ENCODE peak calls at places on chromosomes 7 and 10, in eight cellular contexts. One of them, this sample, is unnamed.
A peak's percentile ranks its signal among the peaks of the same experiment; 100 is the strongest.

GRCh38 chr7:876972-877311 is 588 bp downstream of the GET4 start:
- DNase-seq in T-helper 9 cell: no peak
- DNase-seq in GOT3: no peak
- DNase-seq in T-helper 1 cell: no peak
- DNase-seq in AG04450: no peak
- DNase-seq in aorta: peak; percentile 86
- DNase-seq in NCI-H1105: no peak
- DNase-seq in HT1080: peak; percentile 36
- DNase-seq in this sample: no peak

GRCh38 chr7:55065079-55065478 is 46.3 kb downstream of the EGFR start:
- DNase-seq in T-helper 9 cell: no peak
- DNase-seq in GOT3: peak; percentile 58
- DNase-seq in T-helper 1 cell: no peak
- DNase-seq in AG04450: peak; percentile 93
- DNase-seq in aorta: no peak
- DNase-seq in NCI-H1105: no peak
- DNase-seq in HT1080: peak; percentile 95
- DNase-seq in this sample: no peak

GRCh38 chr7:155815332-155816191 is 3.3 kb upstream of the SHH start:
- DNase-seq in T-helper 9 cell: peak; percentile 28
- DNase-seq in GOT3: no peak
- DNase-seq in T-helper 1 cell: no peak
- DNase-seq in AG04450: no peak
- DNase-seq in aorta: peak; percentile 57
- DNase-seq in NCI-H1105: no peak
- DNase-seq in HT1080: peak; percentile 38
- DNase-seq in this sample: no peak

GRCh38 chr10:6089334-6090219 is 743 bp downstream of the RBM17 start:
- DNase-seq in T-helper 9 cell: no peak
- DNase-seq in GOT3: no peak
- DNase-seq in T-helper 1 cell: no peak
- DNase-seq in AG04450: no peak
- DNase-seq in aorta: peak; percentile 78
- DNase-seq in NCI-H1105: no peak
- DNase-seq in HT1080: no peak
- DNase-seq in this sample: no peak

GRCh38 chr7:90387470-90388240 is 15.6 kb upstream of the CLDN12 start:
- DNase-seq in T-helper 9 cell: no peak
- DNase-seq in GOT3: no peak
- DNase-seq in T-helper 1 cell: no peak
- DNase-seq in AG04450: no peak
- DNase-seq in aorta: no peak
- DNase-seq in NCI-H1105: no peak
- DNase-seq in HT1080: no peak
- DNase-seq in this sample: no peak

GRCh38 chr7:126211875-126212274 is 1040.9 kb downstream of the GRM8 start:
- DNase-seq in T-helper 9 cell: no peak
- DNase-seq in GOT3: no peak
- DNase-seq in T-helper 1 cell: no peak
- DNase-seq in AG04450: no peak
- DNase-seq in aorta: no peak
- DNase-seq in NCI-H1105: no peak
- DNase-seq in HT1080: peak; percentile 53
- DNase-seq in this sample: no peak

GRCh38 chr10:76582536-76582935 is 1055.1 kb downstream of the KCNMA1 start:
- DNase-seq in T-helper 9 cell: no peak
- DNase-seq in GOT3: no peak
- DNase-seq in T-helper 1 cell: no peak
- DNase-seq in AG04450: no peak
- DNase-seq in aorta: no peak
- DNase-seq in NCI-H1105: no peak
- DNase-seq in HT1080: no peak
- DNase-seq in this sample: no peak

GRCh38 chr7:151680810-151681209 is 161.1 kb upstream of the RHEB start:
- DNase-seq in T-helper 9 cell: no peak
- DNase-seq in GOT3: no peak
- DNase-seq in T-helper 1 cell: no peak
- DNase-seq in AG04450: no peak
- DNase-seq in aorta: peak; percentile 75
- DNase-seq in NCI-H1105: no peak
- DNase-seq in HT1080: no peak
- DNase-seq in this sample: no peak

GRCh38 chr7:144459635-144460034 is 56.1 kb upstream of the NOBOX start:
- DNase-seq in T-helper 9 cell: no peak
- DNase-seq in GOT3: no peak
- DNase-seq in T-helper 1 cell: no peak
- DNase-seq in AG04450: no peak
- DNase-seq in aorta: no peak
- DNase-seq in NCI-H1105: peak; percentile 40
- DNase-seq in HT1080: no peak
- DNase-seq in this sample: no peak

GRCh38 chr7:46932656-46933424 is 649.1 kb downstream of the TNS3 start:
- DNase-seq in T-helper 9 cell: no peak
- DNase-seq in GOT3: no peak
- DNase-seq in T-helper 1 cell: no peak
- DNase-seq in AG04450: peak; percentile 86
- DNase-seq in aorta: no peak
- DNase-seq in NCI-H1105: peak; percentile 20
- DNase-seq in HT1080: peak; percentile 69
- DNase-seq in this sample: no peak